ENCODE peak calls at places on chromosomes 4 and X, in six cellular contexts. H is PC-3, N is neural progenitor cell, L is PC-9, A is GM23248, G is GM23338. X is an unnamed sample. For H3F3A and H3K4me1, the result is how much of the 10 kb centered on the place peaks cover.

GRCh38 chrX:12327836-12328235 is 189.6 kb downstream of the FRMPD4 start:
- DNase-seq in H (peak), N (no peak), L (no peak), A (no peak), G (no peak), X (no peak)

GRCh38 chrX:150365953-150366911 is 3.1 kb downstream of the MAMLD1 start:
- DNase-seq in H (peak), N (peak), L (no peak), A (peak), G (peak), X (no peak)

GRCh38 chrX:7318661-7319060 is 170.7 kb upstream of the PUDP start:
- DNase-seq in H (peak), N (no peak), L (no peak), A (no peak), G (peak), X (no peak)

GRCh38 chrX:154411981-154412340 is 622 bp downstream of the TAFAZZIN start:
- DNase-seq in H (peak), N (peak), L (no peak), A (peak), G (peak), X (peak)

GRCh38 chr4:118797558-118798142 is 38.3 kb downstream of the SEC24D start:
- DNase-seq in H (no peak), N (no peak), L (no peak), A (peak), G (no peak), X (no peak)

GRCh38 chr4:53706422-53707032 is 115.2 kb upstream of the LNX1 start:
- DNase-seq in H (peak), N (peak), L (no peak), A (peak), G (peak), X (peak)

GRCh38 chr4:163610642-163611041 is 116.2 kb downstream of the TMA16 start:
- DNase-seq in H (no peak), N (peak), L (no peak), A (no peak), G (peak), X (no peak)

GRCh38 chrX:134246282-134246681 is 9.3 kb downstream of the CCDC160 start:
- DNase-seq in H (peak), N (peak), L (no peak), A (no peak), G (peak), X (peak)

GRCh38 chr4:8355306-8355705 is 85.2 kb downstream of the ACOX3 start:
- DNase-seq in H (no peak), N (no peak), L (peak), A (no peak), G (no peak), X (no peak)

GRCh38 chr4:54359919-54360650 is 131.0 kb downstream of the PDGFRA start:
- DNase-seq in H (no peak), N (no peak), L (no peak), A (no peak), G (no peak), X (peak)

GRCh38 chrX:9189286-9189685 is 155.4 kb upstream of the FAM9B start:
- DNase-seq in H (no peak), N (no peak), L (no peak), A (no peak), G (no peak), X (no peak)

GRCh38 chr4:70637239-70637920 is 8.8 kb downstream of the ENAM start:
- DNase-seq in H (no peak), N (no peak), L (no peak), A (peak), G (no peak), X (no peak)

GRCh38 chr4:11912886-11913285 is 484.2 kb upstream of the HS3ST1 start:
- DNase-seq in H (peak), N (no peak), L (no peak), A (no peak), G (no peak), X (no peak)

GRCh38 chrX:136546369-136546768 is 14.4 kb downstream of the VGLL1 start:
- DNase-seq in H (no peak), N (no peak), L (no peak), A (no peak), G (no peak), X (no peak)

GRCh38 chrX:95754411-95754810 is 930.2 kb upstream of the DIAPH2 start:
- DNase-seq in H (no peak), N (no peak), L (no peak), A (no peak), G (no peak), X (no peak)

GRCh38 chr4:3873446-3874415 is 107.5 kb downstream of the ADRA2C start:
- DNase-seq in H (no peak), N (peak), L (no peak), A (no peak), G (peak), X (no peak)

GRCh38 chr4:4986856-4987255 is 32.4 kb downstream of the CYTL1 start:
- DNase-seq in H (peak), N (no peak), L (no peak), A (no peak), G (no peak), X (no peak)

GRCh38 chr4:40924793-40925117 is 175.0 kb downstream of the NSUN7 start:
- DNase-seq in H (no peak), N (no peak), L (no peak), A (no peak), G (no peak), X (no peak)
- H2AFZ ChIP-seq in H (no peak), N (no peak), L (no peak), A (peak), G (no peak), X (no peak)

GRCh38 chrX:19756577-19757131 is 130.7 kb downstream of the SH3KBP1 start:
- DNase-seq in H (no peak), N (no peak), L (no peak), A (no peak), G (no peak), X (no peak)
- H3F3A ChIP-seq in H (under half), N (under half), L (under half), A (under half), G (under half), X (under half)

GRCh38 chrX:46912673-46913491 is 661 bp downstream of the JADE3 start:
- DNase-seq in H (peak), N (peak), L (no peak), A (peak), G (peak), X (peak)

GRCh38 chrX:46917634-46918033 is 5.4 kb downstream of the JADE3 start:
- DNase-seq in H (no peak), N (no peak), L (no peak), A (no peak), G (no peak), X (no peak)

GRCh38 chrX:46918434-46918833 is 6.2 kb downstream of the JADE3 start:
- DNase-seq in H (peak), N (no peak), L (no peak), A (peak), G (no peak), X (no peak)

GRCh38 chrX:46913710-46914109 is 1.5 kb downstream of the JADE3 start:
- DNase-seq in H (peak), N (peak), L (peak), A (peak), G (peak), X (no peak)

DNA sequence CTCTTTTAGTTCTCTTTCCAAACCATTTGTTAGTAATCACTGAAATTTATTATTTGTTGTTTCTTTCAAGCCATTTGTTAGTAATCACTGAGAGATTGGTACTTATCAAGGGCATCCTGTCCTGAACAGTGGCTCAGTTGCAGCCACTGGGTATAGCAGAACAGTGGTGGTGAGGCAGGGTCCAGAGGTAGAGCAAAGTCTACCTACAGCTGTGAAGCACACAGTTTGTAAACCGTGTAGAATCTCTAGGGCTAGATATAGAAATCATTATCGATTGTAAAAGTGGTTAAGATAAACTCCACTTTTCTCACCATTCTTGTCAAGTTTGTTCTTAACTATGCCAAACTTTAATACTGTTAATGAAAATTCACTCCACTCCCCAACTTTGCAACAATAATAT is 4.1 kb downstream of the JADE3 start:
- DNase-seq in H (no peak), N (no peak), L (no peak), A (no peak), G (no peak), X (no peak)
- H3K4me1 ChIP-seq in H (under half), N (under half), L (under half), A (under half), G (under half), X (under half)

GRCh38 chr4:31022702-31023101 is 302.5 kb downstream of the PCDH7 start:
- DNase-seq in H (no peak), N (no peak), L (no peak), A (no peak), G (no peak), X (no peak)
- H2AFZ ChIP-seq in H (no peak), N (no peak), L (no peak), A (no peak), G (no peak), X (no peak)

GRCh38 chr4:39636786-39637185 is 1.9 kb downstream of the SMIM14 start:
- DNase-seq in H (no peak), N (no peak), L (no peak), A (peak), G (no peak), X (peak)

GRCh38 chr4:39627413-39627812 is 11.3 kb downstream of the SMIM14 start:
- DNase-seq in H (no peak), N (no peak), L (no peak), A (no peak), G (no peak), X (no peak)

GRCh38 chr4:39626913-39627312 is 11.8 kb downstream of the SMIM14 start:
- DNase-seq in H (no peak), N (no peak), L (no peak), A (no peak), G (no peak), X (no peak)

GRCh38 chr4:39635023-39635422 is 3.6 kb downstream of the SMIM14 start:
- DNase-seq in H (peak), N (no peak), L (peak), A (peak), G (peak), X (no peak)

DNA sequence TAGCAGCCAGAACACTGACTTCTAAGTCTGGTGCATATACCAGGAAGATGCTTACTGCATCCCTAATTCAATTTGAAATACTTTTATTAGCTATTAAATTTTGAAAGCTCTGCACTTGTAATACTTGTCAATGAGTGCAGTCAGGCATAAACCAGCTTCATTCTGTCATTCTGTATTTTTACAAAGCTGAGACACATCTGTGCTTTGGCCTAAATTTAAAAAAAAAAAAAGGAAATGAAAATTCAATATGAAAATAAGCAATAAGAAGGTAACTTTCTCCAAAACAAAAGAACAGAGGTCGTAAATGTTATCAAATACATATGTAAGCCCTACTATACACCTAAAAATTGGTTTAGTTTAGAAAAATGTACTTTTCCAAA is 7.0 kb downstream of the SMIM14 start:
- DNase-seq in H (no peak), N (no peak), L (no peak), A (no peak), G (no peak), X (no peak)
- H3F3A ChIP-seq in H (under half), N (under half), L (under half), A (under half), G (under half), X (under half)

DNA sequence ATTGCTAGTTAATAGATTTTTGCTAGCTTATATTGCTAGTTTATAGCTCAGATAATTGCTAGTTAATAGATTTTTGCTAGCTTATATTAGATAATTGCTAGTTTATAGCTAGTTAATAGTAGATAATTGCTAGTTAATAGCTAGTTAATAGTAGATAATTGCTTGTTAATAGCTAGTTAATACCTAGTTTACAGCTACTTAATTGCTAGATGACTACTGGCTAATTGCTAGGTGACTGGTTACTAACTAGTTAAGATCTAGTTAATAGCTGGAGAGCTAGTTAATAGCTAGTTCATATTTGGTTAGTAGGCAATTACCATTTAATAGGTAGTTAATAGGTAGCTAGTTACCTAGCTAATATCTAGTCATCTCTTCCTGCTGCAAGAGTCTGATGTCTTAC is 633.8 kb upstream of the CT83 start:
- DNase-seq in H (no peak), N (no peak), L (no peak), A (no peak), G (no peak), X (no peak)
- H3K4me1 ChIP-seq in H (under half), N (under half), L (under half), A (under half), G (under half), X (under half)

DNA sequence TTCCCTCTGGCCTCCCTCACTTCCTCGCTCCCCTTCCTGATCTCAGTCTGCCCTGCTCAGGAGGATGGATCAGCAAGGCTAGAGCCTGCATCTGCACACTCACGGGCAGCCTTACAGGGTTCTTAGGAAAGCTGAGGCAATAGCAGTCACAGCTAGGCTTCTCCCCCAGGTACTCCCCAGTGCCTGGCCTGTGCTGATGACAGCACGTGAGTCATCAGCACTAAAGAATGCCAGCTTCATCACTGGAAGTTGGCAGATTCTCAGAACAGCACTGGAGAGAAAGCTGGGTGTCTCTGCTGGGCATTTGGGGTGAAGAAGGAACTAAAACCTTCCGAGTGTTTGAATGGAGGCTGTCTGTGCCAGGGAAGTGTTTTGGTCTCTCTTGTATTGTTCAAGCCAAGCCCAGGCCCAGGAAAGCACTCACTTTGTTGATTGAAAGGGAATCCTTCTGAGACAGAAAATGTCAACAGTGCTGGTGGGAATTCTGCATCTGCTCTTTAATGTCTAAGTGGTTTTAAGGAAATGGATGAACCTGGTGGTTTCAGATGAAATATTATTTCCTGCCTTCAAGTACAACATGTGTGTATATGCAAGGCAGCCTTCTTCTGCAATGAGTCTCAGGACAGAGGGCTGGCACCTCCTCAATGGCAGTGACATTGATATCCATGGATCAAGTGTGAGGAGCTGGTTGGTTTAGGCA is 73.0 kb upstream of the SCOC start:
- DNase-seq in H (peak), N (no peak), L (peak), A (peak), G (no peak), X (no peak)
- H2AFZ ChIP-seq in H (no peak), N (peak), L (peak), A (peak), G (peak), X (no peak)

X was measured in MM.1S.